ENCODE peak calls at places on chromosomes 12 and 14, in four cellular contexts. Q, H, J and Z are unnamed samples. For H3K4me1, the result is how much of the 10 kb centered on the place peaks cover.

GRCh38 chr12:108567974-108568652 is 5.7 kb downstream of the ISCU start:
- DNase-seq in Q (no peak), H (no peak), J (no peak), Z (no peak)

GRCh38 chr12:112308184-112308583 is 74.0 kb downstream of the HECTD4 start:
- DNase-seq in Q (no peak), H (no peak), J (no peak), Z (no peak)

GRCh38 chr14:85471744-85472143 is 58.2 kb upstream of the FLRT2 start:
- DNase-seq in Q (no peak), H (peak), J (no peak), Z (peak)

GRCh38 chr14:74488788-74489397 is 4.2 kb downstream of the NPC2 start:
- DNase-seq in Q (no peak), H (no peak), J (no peak), Z (peak)

GRCh38 chr14:61350427-61350826 is 29.0 kb downstream of the PRKCH start:
- DNase-seq in Q (no peak), H (no peak), J (no peak), Z (no peak)

GRCh38 chr12:7628401-7628961 is 37.2 kb downstream of the APOBEC1 start:
- DNase-seq in Q (no peak), H (no peak), J (no peak), Z (no peak)

GRCh38 chr12:11576104-11576503 is 73.4 kb upstream of the ETV6 start:
- DNase-seq in Q (no peak), H (peak), J (no peak), Z (peak)

GRCh38 chr12:541676-542289 is 82.0 kb downstream of the B4GALNT3 start:
- DNase-seq in Q (no peak), H (no peak), J (no peak), Z (no peak)

GRCh38 chr14:23566782-23567185 is 807 bp downstream of the AP1G2 start:
- DNase-seq in Q (no peak), H (peak), J (no peak), Z (no peak)
- TF ChIP-seq CTCF in Q (no peak), H (peak), J (no peak), Z (peak)

GRCh38 chr12:15691372-15691771 is 97.8 kb downstream of the EPS8 start:
- DNase-seq in Q (no peak), H (no peak), J (no peak), Z (no peak)

GRCh38 chr12:15690320-15690719 is 98.9 kb downstream of the EPS8 start:
- DNase-seq in Q (no peak), H (no peak), J (no peak), Z (no peak)

GRCh38 chr12:15688838-15689237 is 100.3 kb downstream of the EPS8 start:
- DNase-seq in Q (no peak), H (no peak), J (no peak), Z (peak)

GRCh38 chr12:15689751-15690191 is 99.4 kb downstream of the EPS8 start:
- DNase-seq in Q (no peak), H (peak), J (no peak), Z (no peak)

GRCh38 chr12:15693233-15693911 is 95.8 kb downstream of the EPS8 start:
- DNase-seq in Q (no peak), H (no peak), J (no peak), Z (peak)
- H3K4me3 ChIP-seq in Q (no peak), H (no peak), J (no peak), Z (no peak)

GRCh38 chr14:103541944-103542544 is 13.0 kb downstream of the TRMT61A start:
- DNase-seq in Q (no peak), H (no peak), J (no peak), Z (no peak)

GRCh38 chr14:103543721-103544626 is 15.0 kb downstream of the TRMT61A start:
- DNase-seq in Q (peak), H (no peak), J (no peak), Z (no peak)

GRCh38 chr14:103543140-103543539 is 14.1 kb downstream of the TRMT61A start:
- DNase-seq in Q (no peak), H (no peak), J (no peak), Z (no peak)

GRCh38 chr14:103541494-103541943 is 12.5 kb downstream of the TRMT61A start:
- DNase-seq in Q (no peak), H (no peak), J (no peak), Z (no peak)

DNA sequence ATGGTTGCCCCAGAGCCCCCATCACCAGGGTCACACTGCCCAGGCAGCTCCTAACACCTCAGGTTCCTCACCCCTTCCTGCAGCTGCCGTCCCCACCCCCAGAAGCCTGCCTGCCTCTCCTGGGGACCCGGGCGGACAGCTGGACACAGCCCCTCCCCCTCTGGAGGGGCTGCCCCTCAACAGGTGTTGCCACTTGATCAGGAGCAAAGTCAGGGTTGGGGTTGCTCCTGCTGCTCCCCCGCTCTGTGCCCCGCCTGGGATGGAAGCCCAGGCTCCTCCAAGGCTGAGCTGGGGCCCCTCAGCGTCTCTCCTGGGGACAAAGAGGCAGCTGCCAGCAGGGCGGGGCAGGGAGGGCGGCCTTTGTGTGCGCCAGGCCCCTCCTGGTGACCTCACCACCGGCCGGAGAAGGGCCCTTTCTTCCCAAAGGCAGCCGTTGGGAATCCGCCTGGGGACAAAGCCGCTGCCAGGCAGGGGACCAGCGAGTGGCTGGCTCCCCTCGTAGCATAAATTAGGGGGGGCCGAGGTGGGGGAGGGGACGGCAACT is 13.6 kb downstream of the TRMT61A start:
- DNase-seq in Q (peak), H (no peak), J (peak), Z (no peak)
- H3K4me1 ChIP-seq in Q (half or more), H (under half), J (half or more), Z (under half)

GRCh38 chr14:95228240-95228639 is 70.9 kb upstream of the DICER1 start:
- DNase-seq in Q (no peak), H (no peak), J (no peak), Z (no peak)

GRCh38 chr14:95231966-95232365 is 74.6 kb upstream of the DICER1 start:
- DNase-seq in Q (peak), H (no peak), J (no peak), Z (no peak)

GRCh38 chr14:95226801-95227200 is 69.5 kb upstream of the DICER1 start:
- DNase-seq in Q (no peak), H (no peak), J (no peak), Z (no peak)

GRCh38 chr14:95227279-95227860 is 70.0 kb upstream of the DICER1 start:
- DNase-seq in Q (no peak), H (no peak), J (no peak), Z (peak)

GRCh38 chr14:95229749-95230148 is 72.4 kb upstream of the DICER1 start:
- DNase-seq in Q (no peak), H (peak), J (no peak), Z (no peak)
- TF ChIP-seq CTCF in Q (no peak), H (no peak), J (no peak), Z (no peak)

GRCh38 chr12:13177373-13177772 is 19.2 kb upstream of the EMP1 start:
- DNase-seq in Q (no peak), H (no peak), J (no peak), Z (no peak)

GRCh38 chr12:13181375-13182070 is 15.0 kb upstream of the EMP1 start:
- DNase-seq in Q (no peak), H (no peak), J (no peak), Z (no peak)

GRCh38 chr12:13177896-13178295 is 18.6 kb upstream of the EMP1 start:
- DNase-seq in Q (no peak), H (no peak), J (no peak), Z (no peak)

GRCh38 chr12:13178568-13179158 is 17.9 kb upstream of the EMP1 start:
- DNase-seq in Q (no peak), H (no peak), J (no peak), Z (no peak)

GRCh38 chr12:13179159-13180074 is 17.1 kb upstream of the EMP1 start:
- DNase-seq in Q (peak), H (peak), J (no peak), Z (peak)
- H3K4me3 ChIP-seq in Q (no peak), H (no peak), J (no peak), Z (no peak)

DNA sequence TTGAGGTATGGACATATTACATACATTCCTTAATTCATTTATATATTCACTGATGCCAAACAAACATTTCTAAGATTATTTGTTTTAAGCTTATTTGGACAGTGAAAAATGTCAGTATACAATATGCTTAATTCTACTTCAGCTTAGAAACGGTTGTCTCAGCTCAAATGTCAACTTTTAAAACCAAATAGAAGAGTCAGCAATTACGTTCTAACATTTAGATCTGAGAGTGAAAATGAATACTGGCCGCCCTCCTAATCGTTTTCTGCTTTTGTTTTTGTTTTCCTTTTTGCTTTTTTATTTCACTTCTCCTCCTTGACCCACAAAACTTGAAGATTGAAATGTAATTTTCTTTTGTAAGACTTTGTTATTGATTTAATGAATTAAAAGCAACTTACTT is 19.7 kb upstream of the RERG start:
- DNase-seq in Q (no peak), H (no peak), J (no peak), Z (no peak)
- H3K4me1 ChIP-seq in Q (under half), H (under half), J (under half), Z (under half)

GRCh38 chr14:39432619-39433451 is 602 bp upstream of the FBXO33 start:
- DNase-seq in Q (peak), H (peak), J (peak), Z (peak)
- TF ChIP-seq CTCF in Q (no peak), H (peak), J (no peak), Z (no peak)